ENCODE peak calls at places on chromosomes 6 and 20, in eight cellular contexts. L, I, R, Y, F, U, P and H are unnamed samples.

GRCh38 chr6:158010591-158011477 is 29.2 kb downstream of the SYNJ2 start:
- DNase-seq in F (no peak), U (no peak), Y (no peak), I (no peak), P (no peak), L (no peak), R (no peak), H (no peak)

GRCh38 chr20:22531756-22532155 is 52.6 kb downstream of the FOXA2 start:
- DNase-seq in I (no peak), U (no peak), R (no peak), L (no peak), F (no peak), P (no peak), Y (no peak), H (no peak)

GRCh38 chr6:116101790-116102189 is 1.1 kb downstream of the NT5DC1 start:
- DNase-seq in L (no peak), P (no peak), F (no peak), I (no peak), R (no peak), Y (no peak), U (no peak), H (no peak)

GRCh38 chr20:41061155-41061554 is 32.5 kb downstream of the TOP1 start:
- DNase-seq in F (no peak), I (no peak), P (no peak), Y (no peak), R (no peak), L (no peak), U (no peak), H (no peak)

GRCh38 chr6:80460396-80460912 is 354.0 kb downstream of the BCKDHB start:
- DNase-seq in I (peak; percentile 64), Y (no peak), U (peak; percentile 83), R (no peak), L (peak; percentile 43), F (no peak), P (no peak), H (no peak)

GRCh38 chr6:117165921-117166499 is 99.3 kb upstream of the VGLL2 start:
- DNase-seq in R (no peak), L (no peak), F (no peak), U (no peak), Y (no peak), I (no peak), P (no peak), H (no peak)

GRCh38 chr6:154039231-154039842 is at the start of gene OPRM1:
- DNase-seq in Y (no peak), U (peak; percentile 0), F (peak; percentile 68), L (peak; percentile 31), P (peak; percentile 9), R (no peak), I (peak; percentile 11), H (no peak)

GRCh38 chr20:5061209-5061608 is 58.5 kb downstream of the PCNA start:
- DNase-seq in F (no peak), L (no peak), R (no peak), U (no peak), Y (no peak), I (no peak), P (no peak), H (peak; percentile 65)

GRCh38 chr6:29967379-29968010 is 25.2 kb downstream of the HLA-A start:
- DNase-seq in R (no peak), F (no peak), I (no peak), U (no peak), P (peak; percentile 90), L (peak; percentile 27), Y (no peak), H (no peak)

GRCh38 chr20:23445596-23446217 is 6.2 kb downstream of the CSTL1 start:
- DNase-seq in F (no peak), I (peak; percentile 67), P (no peak), Y (no peak), L (peak; percentile 38), R (no peak), U (peak; percentile 46), H (peak; percentile 33)

GRCh38 chr6:43739642-43740091 is 30.3 kb upstream of the VEGFA start:
- DNase-seq in U (no peak), P (peak; percentile 75), L (no peak), Y (no peak), I (no peak), F (peak; percentile 62), R (no peak), H (no peak)

GRCh38 chr20:46229478-46229877 is 78.8 kb downstream of the CDH22 start:
- DNase-seq in Y (no peak), P (no peak), U (no peak), L (no peak), I (no peak), F (no peak), R (no peak), H (no peak)

DNA sequence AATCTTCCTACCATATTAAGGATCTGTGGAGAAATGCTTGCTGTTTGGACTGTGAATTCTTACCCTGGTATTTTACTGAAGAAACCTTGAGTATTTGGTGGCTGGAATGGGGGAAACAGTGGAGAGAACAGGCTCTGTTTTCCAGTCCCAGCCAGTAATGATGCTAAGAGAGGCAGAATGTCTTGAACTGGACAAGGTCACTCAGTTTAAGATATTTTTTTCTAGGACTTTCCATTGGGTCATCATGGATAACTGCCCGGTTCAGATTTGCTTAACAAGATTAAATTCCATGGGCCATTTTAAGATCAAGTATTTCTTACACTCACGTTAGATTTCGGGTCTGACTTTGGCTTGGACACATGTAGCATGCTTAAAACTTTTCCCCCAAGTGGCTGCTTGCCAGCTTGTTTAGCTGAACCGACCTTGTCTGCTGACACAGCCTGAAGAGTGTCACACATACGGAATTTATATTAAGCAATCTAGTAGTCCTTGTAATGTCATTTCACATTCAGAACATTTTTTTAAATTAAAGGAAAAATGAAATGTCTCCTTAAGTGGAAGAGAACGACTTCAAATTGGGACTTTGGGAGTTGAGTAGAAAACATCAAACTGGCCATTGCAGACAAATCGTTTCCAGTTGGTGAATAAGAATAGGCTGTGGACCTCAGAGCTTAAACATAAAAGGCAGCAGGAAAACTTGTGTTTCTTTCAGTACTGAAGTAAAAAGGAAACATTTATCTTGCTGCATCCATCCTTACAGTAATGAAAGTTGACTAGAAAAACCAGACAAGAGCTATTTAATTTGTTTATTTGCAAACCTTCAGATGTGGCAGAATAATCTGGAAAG is 28.9 kb downstream of the ARMC2 start:
- DNase-seq in R (no peak), P (peak; percentile 37), F (no peak), I (peak; percentile 90), L (peak; percentile 96), U (peak; percentile 90), Y (no peak), H (no peak)
- H3K4me3 ChIP-seq in R (no peak overlapping the region), P (no peak overlapping the region), F (no peak overlapping the region), I (no peak overlapping the region), L (no peak overlapping the region), U (no peak overlapping the region), Y (no peak overlapping the region), H (no peak overlapping the region)

GRCh38 chr6:143408787-143409162 is 41.7 kb downstream of the ADAT2 start:
- DNase-seq in P (no peak), L (no peak), F (no peak), U (no peak), R (no peak), I (no peak), Y (no peak), H (no peak)
- H3K4me3 ChIP-seq in P (no peak overlapping the region), L (no peak overlapping the region), F (no peak overlapping the region), U (no peak overlapping the region), R (no peak overlapping the region), I (no peak overlapping the region), Y (no peak overlapping the region), H (no peak overlapping the region)

GRCh38 chr20:31711416-31712111 is 11.1 kb downstream of the BCL2L1 start:
- DNase-seq in I (no peak), L (no peak), U (no peak), R (no peak), Y (no peak), F (no peak), P (no peak), H (no peak)

GRCh38 chr20:31710423-31711250 is 12.0 kb downstream of the BCL2L1 start:
- DNase-seq in Y (no peak), U (no peak), F (no peak), R (no peak), I (no peak), P (no peak), L (no peak), H (peak; percentile 83)

GRCh38 chr20:31712564-31713311 is 9.9 kb downstream of the BCL2L1 start:
- DNase-seq in F (no peak), R (peak; percentile 97), P (peak; percentile 69), I (peak; percentile 79), Y (peak; percentile 67), U (peak; percentile 90), L (peak; percentile 90), H (peak; percentile 84)

GRCh38 chr20:31713312-31714049 is 9.2 kb downstream of the BCL2L1 start:
- DNase-seq in U (peak; percentile 90), P (peak; percentile 43), I (peak; percentile 91), L (peak; percentile 92), Y (peak; percentile 74), R (no peak), F (no peak), H (no peak)

GRCh38 chr20:31712112-31712553 is 10.5 kb downstream of the BCL2L1 start:
- DNase-seq in R (no peak), I (no peak), P (peak; percentile 47), L (peak; percentile 47), U (no peak), Y (no peak), F (no peak), H (no peak)
- H3K4me3 ChIP-seq in R (peak overlapping the region; percentile 4), I (peak overlapping the region; percentile 6), P (no peak overlapping the region), L (no peak overlapping the region), U (no peak overlapping the region), Y (no peak overlapping the region), F (no peak overlapping the region), H (peak overlapping the region; percentile 19)

GRCh38 chr6:166951670-166952060 is 4.7 kb downstream of the RNASET2 start:
- DNase-seq in F (no peak), Y (no peak), P (no peak), R (no peak), U (no peak), L (no peak), I (no peak), H (no peak)

GRCh38 chr6:166954118-166954713 is 2.1 kb downstream of the RNASET2 start:
- DNase-seq in L (no peak), I (no peak), Y (no peak), F (no peak), U (no peak), P (no peak), R (no peak), H (no peak)

GRCh38 chr6:166950443-166950821 is 5.9 kb downstream of the RNASET2 start:
- DNase-seq in R (no peak), Y (no peak), F (no peak), L (no peak), U (no peak), I (no peak), P (no peak), H (no peak)

GRCh38 chr6:166952567-166953464 is 3.5 kb downstream of the RNASET2 start:
- DNase-seq in F (no peak), I (no peak), L (no peak), Y (no peak), P (no peak), R (no peak), U (no peak), H (no peak)

GRCh38 chr6:166952122-166952521 is 4.2 kb downstream of the RNASET2 start:
- DNase-seq in Y (no peak), I (no peak), P (no peak), F (no peak), L (no peak), R (no peak), U (no peak), H (no peak)
- H3K4me3 ChIP-seq in Y (no peak overlapping the region), I (no peak overlapping the region), P (no peak overlapping the region), F (no peak overlapping the region), L (no peak overlapping the region), R (no peak overlapping the region), U (no peak overlapping the region), H (no peak overlapping the region)